ENCODE peak calls at places on chromosomes 16 and 17, in four cellular contexts. One of them, this sample, is unnamed.

GRCh38 chr16:63745456-63745855 is 1376.4 kb downstream of the CDH11 start:
- DNase-seq in activated gamma-delta T cell treated with anti-CD3 and anti-CD28 coated beads, Interleukin-2, amount 50 U/mL, for 16 hours: no peak
- DNase-seq in fibroblast of gingiva: no peak
- DNase-seq in psoas muscle: no peak
- DNase-seq in this sample: no peak

GRCh38 chr17:47725446-47726109 is 7.5 kb upstream of the TBX21 start:
- DNase-seq in activated gamma-delta T cell treated with anti-CD3 and anti-CD28 coated beads, Interleukin-2, amount 50 U/mL, for 16 hours: no peak
- DNase-seq in fibroblast of gingiva: no peak
- DNase-seq in psoas muscle: no peak
- DNase-seq in this sample: no peak

GRCh38 chr16:57999366-57999970 is 1.0 kb downstream of the ZNF319 start:
- DNase-seq in activated gamma-delta T cell treated with anti-CD3 and anti-CD28 coated beads, Interleukin-2, amount 50 U/mL, for 16 hours: no peak
- DNase-seq in fibroblast of gingiva: no peak
- DNase-seq in psoas muscle: no peak
- DNase-seq in this sample: no peak

GRCh38 chr16:64730261-64730660 is 391.6 kb downstream of the CDH11 start:
- DNase-seq in activated gamma-delta T cell treated with anti-CD3 and anti-CD28 coated beads, Interleukin-2, amount 50 U/mL, for 16 hours: no peak
- DNase-seq in fibroblast of gingiva: no peak
- DNase-seq in psoas muscle: no peak
- DNase-seq in this sample: no peak

GRCh38 chr17:17669851-17670232 is 11.4 kb upstream of the RAI1 start:
- DNase-seq in activated gamma-delta T cell treated with anti-CD3 and anti-CD28 coated beads, Interleukin-2, amount 50 U/mL, for 16 hours: no peak
- DNase-seq in fibroblast of gingiva: no peak
- DNase-seq in psoas muscle: no peak
- DNase-seq in this sample: no peak

GRCh38 chr16:87392823-87393679 is 915 bp downstream of the MAP1LC3B start:
- DNase-seq in activated gamma-delta T cell treated with anti-CD3 and anti-CD28 coated beads, Interleukin-2, amount 50 U/mL, for 16 hours: no peak
- DNase-seq in fibroblast of gingiva: peak; percentile 27
- DNase-seq in psoas muscle: no peak
- DNase-seq in this sample: peak; percentile 54

GRCh38 chr17:49365667-49366066 is 3.6 kb upstream of the ZNF652 start:
- DNase-seq in activated gamma-delta T cell treated with anti-CD3 and anti-CD28 coated beads, Interleukin-2, amount 50 U/mL, for 16 hours: peak; percentile 38
- DNase-seq in fibroblast of gingiva: no peak
- DNase-seq in psoas muscle: no peak
- DNase-seq in this sample: peak; percentile 67

GRCh38 chr17:45974916-45975630 is 24.0 kb upstream of the STH start:
- DNase-seq in activated gamma-delta T cell treated with anti-CD3 and anti-CD28 coated beads, Interleukin-2, amount 50 U/mL, for 16 hours: no peak
- DNase-seq in fibroblast of gingiva: no peak
- DNase-seq in psoas muscle: no peak
- DNase-seq in this sample: no peak

GRCh38 chr16:22641030-22641671 is 130.5 kb downstream of the NPIPB5 start:
- DNase-seq in activated gamma-delta T cell treated with anti-CD3 and anti-CD28 coated beads, Interleukin-2, amount 50 U/mL, for 16 hours: no peak
- DNase-seq in fibroblast of gingiva: no peak
- DNase-seq in psoas muscle: no peak
- DNase-seq in this sample: no peak

GRCh38 chr16:22623351-22623781 is 112.7 kb downstream of the NPIPB5 start:
- DNase-seq in activated gamma-delta T cell treated with anti-CD3 and anti-CD28 coated beads, Interleukin-2, amount 50 U/mL, for 16 hours: no peak
- DNase-seq in fibroblast of gingiva: peak; percentile 69
- DNase-seq in psoas muscle: no peak
- DNase-seq in this sample: no peak

GRCh38 chr17:21313320-21313719 is 28.8 kb downstream of the MAP2K3 start:
- DNase-seq in activated gamma-delta T cell treated with anti-CD3 and anti-CD28 coated beads, Interleukin-2, amount 50 U/mL, for 16 hours: no peak
- DNase-seq in fibroblast of gingiva: no peak
- DNase-seq in psoas muscle: peak; percentile 6
- DNase-seq in this sample: peak; percentile 45

GRCh38 chr16:56868175-56868574 is 3.2 kb downstream of the SLC12A3 start:
- DNase-seq in activated gamma-delta T cell treated with anti-CD3 and anti-CD28 coated beads, Interleukin-2, amount 50 U/mL, for 16 hours: no peak
- DNase-seq in fibroblast of gingiva: no peak
- DNase-seq in psoas muscle: no peak
- DNase-seq in this sample: no peak

GRCh38 chr16:27366687-27367462 is 35.1 kb upstream of the IL21R start:
- DNase-seq in activated gamma-delta T cell treated with anti-CD3 and anti-CD28 coated beads, Interleukin-2, amount 50 U/mL, for 16 hours: no peak
- DNase-seq in fibroblast of gingiva: no peak
- DNase-seq in psoas muscle: no peak
- DNase-seq in this sample: no peak

GRCh38 chr16:56938664-56939513 is 6.9 kb downstream of the HERPUD1 start:
- DNase-seq in activated gamma-delta T cell treated with anti-CD3 and anti-CD28 coated beads, Interleukin-2, amount 50 U/mL, for 16 hours: peak; percentile 20
- DNase-seq in fibroblast of gingiva: no peak
- DNase-seq in psoas muscle: no peak
- DNase-seq in this sample: no peak

GRCh38 chr17:49224997-49225337 is 5.6 kb downstream of the PHOSPHO1 start:
- DNase-seq in activated gamma-delta T cell treated with anti-CD3 and anti-CD28 coated beads, Interleukin-2, amount 50 U/mL, for 16 hours: no peak
- DNase-seq in fibroblast of gingiva: no peak
- DNase-seq in psoas muscle: no peak
- DNase-seq in this sample: no peak

GRCh38 chr17:64240261-64240740 is 22.8 kb downstream of the TEX2 start:
- DNase-seq in activated gamma-delta T cell treated with anti-CD3 and anti-CD28 coated beads, Interleukin-2, amount 50 U/mL, for 16 hours: no peak
- DNase-seq in fibroblast of gingiva: peak; percentile 8
- DNase-seq in psoas muscle: no peak
- DNase-seq in this sample: peak; percentile 43

GRCh38 chr16:556479-557173 is 3.6 kb upstream of the PRR35 start:
- DNase-seq in activated gamma-delta T cell treated with anti-CD3 and anti-CD28 coated beads, Interleukin-2, amount 50 U/mL, for 16 hours: no peak
- DNase-seq in fibroblast of gingiva: no peak
- DNase-seq in psoas muscle: no peak
- DNase-seq in this sample: no peak

GRCh38 chr17:42578282-42578869 is 847 bp upstream of the PSMC3IP start:
- DNase-seq in activated gamma-delta T cell treated with anti-CD3 and anti-CD28 coated beads, Interleukin-2, amount 50 U/mL, for 16 hours: peak; percentile 41
- DNase-seq in fibroblast of gingiva: peak; percentile 55
- DNase-seq in psoas muscle: peak; percentile 75
- DNase-seq in this sample: peak; percentile 65

GRCh38 chr16:8596581-8596980 is 6.3 kb upstream of the TMEM114 start:
- DNase-seq in activated gamma-delta T cell treated with anti-CD3 and anti-CD28 coated beads, Interleukin-2, amount 50 U/mL, for 16 hours: no peak
- DNase-seq in fibroblast of gingiva: no peak
- DNase-seq in psoas muscle: no peak
- DNase-seq in this sample: no peak

GRCh38 chr17:43006639-43007551 is at the start of gene IFI35:
- DNase-seq in activated gamma-delta T cell treated with anti-CD3 and anti-CD28 coated beads, Interleukin-2, amount 50 U/mL, for 16 hours: peak; percentile 80
- DNase-seq in fibroblast of gingiva: peak; percentile 83
- DNase-seq in psoas muscle: peak; percentile 83
- DNase-seq in this sample: peak; percentile 94

GRCh38 chr17:31629696-31630470 is 229.2 kb downstream of the COPRS start:
- DNase-seq in activated gamma-delta T cell treated with anti-CD3 and anti-CD28 coated beads, Interleukin-2, amount 50 U/mL, for 16 hours: no peak
- DNase-seq in fibroblast of gingiva: peak; percentile 97
- DNase-seq in psoas muscle: no peak
- DNase-seq in this sample: no peak

GRCh38 chr17:49157784-49158183 is 25.2 kb downstream of the B4GALNT2 start:
- DNase-seq in activated gamma-delta T cell treated with anti-CD3 and anti-CD28 coated beads, Interleukin-2, amount 50 U/mL, for 16 hours: no peak
- DNase-seq in fibroblast of gingiva: no peak
- DNase-seq in psoas muscle: no peak
- DNase-seq in this sample: no peak

GRCh38 chr16:85819245-85819644 is 19.8 kb downstream of the COX4I1 start:
- DNase-seq in activated gamma-delta T cell treated with anti-CD3 and anti-CD28 coated beads, Interleukin-2, amount 50 U/mL, for 16 hours: peak; percentile 83
- DNase-seq in fibroblast of gingiva: peak; percentile 61
- DNase-seq in psoas muscle: peak; percentile 77
- DNase-seq in this sample: peak; percentile 76

GRCh38 chr17:33750943-33751701 is 458.0 kb upstream of the ASIC2 start:
- DNase-seq in activated gamma-delta T cell treated with anti-CD3 and anti-CD28 coated beads, Interleukin-2, amount 50 U/mL, for 16 hours: peak; percentile 36
- DNase-seq in fibroblast of gingiva: peak; percentile 43
- DNase-seq in psoas muscle: peak; percentile 26
- DNase-seq in this sample: peak; percentile 72

GRCh38 chr16:69921125-69921524 is 30.0 kb upstream of the CLEC18A start:
- DNase-seq in activated gamma-delta T cell treated with anti-CD3 and anti-CD28 coated beads, Interleukin-2, amount 50 U/mL, for 16 hours: no peak
- DNase-seq in fibroblast of gingiva: peak; percentile 67
- DNase-seq in psoas muscle: no peak
- DNase-seq in this sample: no peak

GRCh38 chr16:740764-741505 is at the start of gene CIAO3:
- DNase-seq in activated gamma-delta T cell treated with anti-CD3 and anti-CD28 coated beads, Interleukin-2, amount 50 U/mL, for 16 hours: peak; percentile 83
- DNase-seq in fibroblast of gingiva: peak; percentile 91
- DNase-seq in psoas muscle: peak; percentile 90
- DNase-seq in this sample: peak; percentile 86

GRCh38 chr17:20089795-20090547 is 80.8 kb downstream of the SPECC1 start:
- DNase-seq in activated gamma-delta T cell treated with anti-CD3 and anti-CD28 coated beads, Interleukin-2, amount 50 U/mL, for 16 hours: no peak
- DNase-seq in fibroblast of gingiva: no peak
- DNase-seq in psoas muscle: no peak
- DNase-seq in this sample: no peak

GRCh38 chr17:58576679-58577367 is 62.4 kb upstream of the MTMR4 start:
- DNase-seq in activated gamma-delta T cell treated with anti-CD3 and anti-CD28 coated beads, Interleukin-2, amount 50 U/mL, for 16 hours: no peak
- DNase-seq in fibroblast of gingiva: no peak
- DNase-seq in psoas muscle: no peak
- DNase-seq in this sample: no peak

GRCh38 chr16:1305823-1306222 is 3.6 kb upstream of the UBE2I start:
- DNase-seq in activated gamma-delta T cell treated with anti-CD3 and anti-CD28 coated beads, Interleukin-2, amount 50 U/mL, for 16 hours: no peak
- DNase-seq in fibroblast of gingiva: no peak
- DNase-seq in psoas muscle: no peak
- DNase-seq in this sample: no peak

GRCh38 chr16:2148714-2149629 is 547 bp downstream of the RAB26 start:
- DNase-seq in activated gamma-delta T cell treated with anti-CD3 and anti-CD28 coated beads, Interleukin-2, amount 50 U/mL, for 16 hours: no peak
- DNase-seq in fibroblast of gingiva: no peak
- DNase-seq in psoas muscle: no peak
- DNase-seq in this sample: no peak

GRCh38 chr16:51317575-51317974 is 166.5 kb upstream of the SALL1 start:
- DNase-seq in activated gamma-delta T cell treated with anti-CD3 and anti-CD28 coated beads, Interleukin-2, amount 50 U/mL, for 16 hours: no peak
- DNase-seq in fibroblast of gingiva: no peak
- DNase-seq in psoas muscle: no peak
- DNase-seq in this sample: no peak

This sample was measured in adrenal gland.